ENCODE peak calls at places on chromosomes 16 and 17, in five cellular contexts. F is activated naive CD8-positive, alpha-beta T cell treated with anti-CD3 and anti-CD28 coated beads for 36 hours; Y is AG10803; Q is activated T-helper 1 cell treated with anti-CD3 and anti-CD28 coated beads, Interleukin-2, amount 50 U/mL, for 16 hours; O is HS-5. T is an unnamed sample.

GRCh38 chr16:12846592-12846991 is 42.9 kb upstream of the CPPED1 start:
- DNase-seq in Y (no peak), F (no peak), O (no peak), Q (no peak), T (no peak)

GRCh38 chr16:2329532-2329931 is 11.0 kb downstream of the ABCA3 start:
- DNase-seq in Y (no peak), Q (no peak), O (no peak), F (no peak), T (no peak)

GRCh38 chr17:57441270-57441600 is 184.9 kb downstream of the MSI2 start:
- DNase-seq in Q (no peak), O (no peak), F (no peak), Y (no peak), T (no peak)

GRCh38 chr17:12738624-12739023 is 50.7 kb upstream of the ARHGAP44 start:
- DNase-seq in O (no peak), Y (no peak), Q (no peak), F (no peak), T (no peak)

GRCh38 chr16:29025218-29025617 is 40.4 kb downstream of the LAT start:
- DNase-seq in O (no peak), F (peak; percentile 25), Y (no peak), Q (no peak), T (no peak)

GRCh38 chr16:11084484-11085024 is 140.2 kb downstream of the CLEC16A start:
- DNase-seq in O (no peak), Y (peak; percentile 63), Q (no peak), F (no peak), T (no peak)

GRCh38 chr17:2899911-2900310 is 103.7 kb downstream of the RAP1GAP2 start:
- DNase-seq in O (no peak), F (no peak), Y (no peak), Q (no peak), T (no peak)

GRCh38 chr17:77875881-77876509 is 82.5 kb upstream of the TNRC6C start:
- DNase-seq in Q (no peak), Y (peak; percentile 34), O (no peak), F (no peak), T (no peak)

GRCh38 chr17:72397687-72398086 is 276.9 kb downstream of the SOX9 start:
- DNase-seq in O (no peak), Q (no peak), Y (no peak), F (no peak), T (no peak)

GRCh38 chr16:17468611-17469010 is 2.1 kb downstream of the XYLT1 start:
- DNase-seq in Q (no peak), F (no peak), Y (no peak), O (no peak), T (no peak)

GRCh38 chr17:58525239-58525638 is 10.8 kb upstream of the MTMR4 start:
- DNase-seq in Y (peak; percentile 92), F (no peak), O (peak; percentile 60), Q (no peak), T (no peak)

GRCh38 chr16:53085539-53086450 is 31.0 kb downstream of the CHD9 start:
- DNase-seq in Q (no peak), O (no peak), Y (peak; percentile 73), F (no peak), T (no peak)

GRCh38 chr16:10923650-10924214 is 18.5 kb downstream of the DEXI start:
- DNase-seq in Q (no peak), O (no peak), Y (peak; percentile 47), F (no peak), T (no peak)

GRCh38 chr16:66720766-66721165 is 24.2 kb upstream of the CMTM4 start:
- DNase-seq in O (no peak), Q (no peak), F (no peak), Y (no peak), T (no peak)

GRCh38 chr16:11674818-11675560 is 6.7 kb downstream of the SNN start:
- DNase-seq in F (no peak), Q (no peak), Y (no peak), O (no peak), T (no peak)

GRCh38 chr17:75835315-75835987 is 8.8 kb downstream of the UNC13D start:
- DNase-seq in Y (no peak), F (no peak), O (no peak), Q (no peak), T (no peak)

GRCh38 chr16:27286446-27286845 is 17.9 kb upstream of the NSMCE1 start:
- DNase-seq in Y (peak; percentile 94), O (peak; percentile 93), F (no peak), Q (no peak), T (no peak)